ENCODE peak calls at places on chromosomes 7 and 10, in nine cellular contexts. S, W, Z, H, D, C, F, U and X are unnamed samples.

GRCh38 chr10:71398991-71399375 is 2.3 kb downstream of the CDH23 start:
- DNase-seq in C (no peak), W (no peak), U (no peak), D (no peak), Z (no peak), S (no peak), H (no peak), F (peak), X (no peak)

GRCh38 chr7:36131026-36131425 is 22.0 kb upstream of the EEPD1 start:
- DNase-seq in D (no peak), W (no peak), C (no peak), Z (no peak), U (no peak), F (no peak), H (no peak), S (no peak), X (no peak)

GRCh38 chr7:158564648-158565005 is 23.0 kb downstream of the PTPRN2 start:
- DNase-seq in U (no peak), H (no peak), S (no peak), D (no peak), F (no peak), Z (no peak), W (no peak), C (no peak), X (no peak)

GRCh38 chr10:8042032-8042863 is 12.2 kb upstream of the GATA3 start:
- DNase-seq in W (no peak), D (no peak), S (no peak), F (no peak), U (no peak), H (no peak), Z (no peak), C (no peak), X (no peak)

GRCh38 chr10:30751678-30752331 is 122.3 kb upstream of the LYZL2 start:
- DNase-seq in U (no peak), W (peak), F (peak), C (peak), S (peak), H (peak), D (peak), Z (peak), X (peak)

GRCh38 chr10:120735773-120736371 is 115.3 kb upstream of the WDR11 start:
- DNase-seq in F (peak), Z (no peak), U (no peak), W (peak), C (peak), H (no peak), D (peak), S (peak), X (peak)

GRCh38 chr10:34696423-34696822 is 118.7 kb downstream of the PARD3 start:
- DNase-seq in D (no peak), U (no peak), Z (no peak), W (no peak), C (peak), F (peak), S (peak), H (no peak), X (peak)

GRCh38 chr7:135845415-135846075 is 96.9 kb upstream of the FAM180A start:
- DNase-seq in D (no peak), H (no peak), S (peak), Z (no peak), W (no peak), U (no peak), F (peak), C (no peak), X (no peak)

GRCh38 chr7:144531181-144531580 is 127.7 kb upstream of the NOBOX start:
- DNase-seq in S (no peak), F (no peak), W (no peak), U (no peak), Z (no peak), C (peak), D (no peak), H (no peak), X (peak)

GRCh38 chr7:101550641-101551531 is 78.2 kb downstream of the MYL10 start:
- DNase-seq in U (no peak), H (no peak), S (peak), F (no peak), C (no peak), Z (peak), W (no peak), D (no peak), X (peak)

GRCh38 chr10:60661627-60662026 is 116.7 kb upstream of the CDK1 start:
- DNase-seq in S (peak), H (no peak), C (peak), U (no peak), F (peak), D (no peak), W (no peak), Z (no peak), X (peak)

GRCh38 chr10:103915794-103916193 is 2.2 kb downstream of the STN1 start:
- DNase-seq in F (no peak), H (peak), D (no peak), U (no peak), W (no peak), Z (no peak), S (no peak), C (no peak), X (no peak)

GRCh38 chr10:21030096-21030495 is 133.0 kb upstream of the NEBL start:
- DNase-seq in C (peak), H (no peak), S (no peak), F (peak), Z (no peak), W (no peak), D (no peak), U (no peak), X (peak)

GRCh38 chr10:132609211-132609610 is 71.6 kb downstream of the INPP5A start:
- DNase-seq in F (no peak), H (no peak), Z (no peak), S (no peak), W (no peak), C (no peak), U (no peak), D (no peak), X (no peak)